ENCODE peak calls at places on chromosome 9, in nine cellular contexts. Y, A, Z, P, C, O, R, Q and H are unnamed samples. For H3K4me1 and H3K27me3, the result is how much of the 10 kb centered on the place peaks cover.

GRCh38 chr9:123338710-123339665 is 17.0 kb upstream of the CRB2 start:
- DNase-seq in R (no peak), Y (peak), A (peak), C (no peak), P (peak), Q (no peak), O (peak), Z (no peak), H (no peak)

GRCh38 chr9:109329274-109330258 is 8.7 kb upstream of the EPB41L4B start:
- DNase-seq in Y (no peak), A (no peak), Q (peak), O (peak), R (peak), Z (no peak), C (no peak), P (peak), H (peak)

GRCh38 chr9:27117489-27118135 is 8.6 kb downstream of the TEK start:
- DNase-seq in C (no peak), R (peak), Y (no peak), O (peak), P (peak), A (no peak), Z (no peak), Q (no peak), H (peak)

GRCh38 chr9:116057371-116057770 is 96.2 kb upstream of the PAPPA start:
- DNase-seq in Q (no peak), A (no peak), Y (no peak), C (no peak), O (no peak), R (no peak), Z (no peak), P (no peak), H (no peak)

GRCh38 chr9:93086445-93087224 is 9.4 kb upstream of the CARD19 start:
- DNase-seq in Z (no peak), P (no peak), A (no peak), C (no peak), Y (no peak), O (no peak), Q (peak), R (no peak), H (no peak)

GRCh38 chr9:75964431-75964830 is 74.0 kb downstream of the PCSK5 start:
- DNase-seq in R (peak), A (no peak), P (no peak), Q (no peak), Z (no peak), Y (no peak), O (no peak), C (peak), H (no peak)

GRCh38 chr9:88238281-88238571 is 100.0 kb upstream of the SPATA31C2 start:
- DNase-seq in P (no peak), Q (no peak), O (no peak), Y (no peak), A (no peak), Z (no peak), C (no peak), R (no peak), H (no peak)

GRCh38 chr9:137317979-137318511 is 16.0 kb upstream of the NRARP start:
- DNase-seq in A (no peak), Y (no peak), Q (peak), Z (no peak), P (peak), R (no peak), O (no peak), C (no peak), H (no peak)

GRCh38 chr9:115035872-115036612 is 81.9 kb downstream of the TNC start:
- DNase-seq in Q (no peak), A (no peak), Z (no peak), O (no peak), C (peak), Y (no peak), R (no peak), P (no peak), H (no peak)

GRCh38 chr9:37617837-37618236 is 25.4 kb upstream of the TOMM5 start:
- DNase-seq in Z (peak), Y (no peak), Q (no peak), O (no peak), P (no peak), R (peak), C (no peak), A (no peak), H (no peak)

GRCh38 chr9:113644321-113644720 is 180.8 kb downstream of the RGS3 start:
- DNase-seq in A (no peak), Z (no peak), P (no peak), R (no peak), Q (no peak), Y (no peak), O (no peak), C (no peak), H (no peak)

GRCh38 chr9:89502038-89502601 is 4.2 kb upstream of the SEMA4D start:
- DNase-seq in P (no peak), Y (peak), O (no peak), R (no peak), A (peak), C (no peak), Q (no peak), Z (no peak), H (no peak)

GRCh38 chr9:37246825-37247224 is 126.5 kb downstream of the ZCCHC7 start:
- DNase-seq in Y (no peak), P (no peak), O (no peak), C (no peak), Q (no peak), R (no peak), A (no peak), Z (no peak), H (no peak)

GRCh38 chr9:131951905-131952304 is 127.8 kb downstream of the MED27 start:
- DNase-seq in P (peak), Y (no peak), O (no peak), C (no peak), Z (no peak), A (no peak), R (no peak), Q (peak), H (no peak)

DNA sequence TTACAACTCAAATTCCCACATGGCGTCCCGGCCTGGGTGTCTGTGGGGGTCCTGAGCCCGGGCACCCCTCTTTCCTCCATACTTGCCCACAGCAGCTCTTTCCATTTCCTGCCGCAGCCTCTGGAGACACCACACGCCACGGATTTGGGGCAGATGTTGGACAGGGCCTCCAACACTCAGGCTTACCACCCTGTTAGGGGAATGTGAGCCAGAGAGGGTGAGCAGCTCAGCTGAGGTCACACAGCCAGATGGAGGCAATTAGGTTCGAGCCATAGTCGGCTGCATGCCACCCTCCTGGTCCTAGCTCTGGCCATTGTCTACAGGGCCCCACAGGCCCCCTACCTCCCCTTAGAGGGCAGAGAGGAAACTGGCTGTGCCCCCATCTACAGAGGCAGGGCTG is 75.6 kb upstream of the STXBP1 start:
- DNase-seq in Y (no peak), O (no peak), C (no peak), R (no peak), Z (no peak), A (no peak), Q (no peak), P (peak), H (no peak)
- H3K4me1 ChIP-seq in Y (under half), O (under half), C (under half), R (under half), Z (under half), A (under half), Q (under half), P (under half), H (half or more)

DNA sequence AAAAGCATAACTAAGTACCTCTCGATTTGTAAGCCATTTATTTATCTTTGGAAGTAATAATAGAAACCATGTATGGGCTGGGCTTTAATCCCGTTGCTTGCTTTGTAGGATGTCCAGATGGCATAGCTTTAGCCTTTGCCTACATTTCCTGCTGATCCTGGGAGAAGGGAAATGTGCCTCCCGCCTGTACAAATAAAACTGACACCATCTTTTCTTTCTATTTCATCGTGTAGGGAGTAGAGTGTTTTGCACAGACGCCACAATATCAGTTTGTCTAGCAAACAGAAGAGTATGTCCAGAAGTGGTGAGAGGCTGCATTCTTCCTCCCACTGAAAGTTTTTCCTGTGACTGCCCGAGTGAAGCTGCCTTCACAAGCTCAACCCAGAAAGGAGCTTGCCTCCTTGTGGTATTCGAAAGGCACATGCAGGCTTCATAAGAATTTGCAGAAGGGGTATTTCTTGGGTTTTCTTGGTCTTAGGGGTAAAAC is 24.7 kb upstream of the TJP2 start:
- DNase-seq in A (no peak), Z (no peak), Y (no peak), C (no peak), Q (no peak), O (no peak), P (no peak), R (no peak), H (peak)
- H3K4me3 ChIP-seq in A (no peak), Z (no peak), Y (no peak), C (no peak), Q (peak), O (no peak), P (no peak), R (no peak), H (no peak)

GRCh38 chr9:134892820-134893420 is 12.3 kb downstream of the FCN2 start:
- DNase-seq in Y (no peak), A (no peak), C (no peak), R (no peak), O (no peak), P (no peak), Q (peak), Z (no peak), H (no peak)

GRCh38 chr9:134894136-134894860 is 13.7 kb downstream of the FCN2 start:
- DNase-seq in A (no peak), R (no peak), Y (no peak), P (no peak), Z (no peak), Q (no peak), C (no peak), O (no peak), H (no peak)

GRCh38 chr9:134891713-134892112 is 11.1 kb downstream of the FCN2 start:
- DNase-seq in Z (no peak), Q (peak), A (no peak), O (no peak), Y (no peak), P (no peak), R (no peak), C (no peak), H (no peak)

GRCh38 chr9:134891016-134891589 is 10.5 kb downstream of the FCN2 start:
- DNase-seq in R (no peak), O (no peak), Q (peak), Z (no peak), A (no peak), Y (no peak), C (no peak), P (no peak), H (no peak)

DNA sequence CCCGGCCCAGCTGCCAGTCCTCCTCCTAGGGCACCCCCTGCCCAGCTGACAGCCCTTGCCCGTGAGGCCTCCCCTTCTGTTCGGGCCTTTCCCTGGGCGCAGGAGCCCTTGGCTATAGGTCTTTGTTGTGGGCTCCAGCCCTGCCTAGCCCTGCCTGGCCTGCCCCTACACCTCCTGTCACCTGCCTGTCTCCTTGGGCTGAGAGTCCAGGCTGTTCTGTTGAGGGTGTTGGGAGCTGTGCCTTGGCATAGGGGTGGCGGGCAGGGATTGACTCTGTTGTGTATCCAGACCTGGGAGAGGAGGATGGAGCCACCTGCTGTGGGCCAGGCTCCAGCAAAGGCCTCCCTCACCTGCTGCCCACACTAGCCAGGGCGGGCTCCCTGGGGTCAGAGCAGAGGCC is 11.6 kb downstream of the FCN2 start:
- DNase-seq in A (no peak), O (no peak), C (no peak), R (no peak), Z (no peak), Q (peak), P (no peak), Y (no peak), H (no peak)
- H3K27me3 ChIP-seq in A (under half), O (under half), C (under half), R (under half), Z (under half), Q (under half), P (under half), Y (under half), H (under half)

GRCh38 chr9:134411451-134412297 is 85.4 kb downstream of the RXRA start:
- DNase-seq in Q (no peak), Z (no peak), O (no peak), R (no peak), Y (no peak), C (no peak), A (no peak), P (peak), H (no peak)
- H3K4me1 ChIP-seq in Q (under half), Z (under half), O (under half), R (under half), Y (under half), C (under half), A (under half), P (half or more), H (under half)

GRCh38 chr9:106783121-106783520 is 79.8 kb upstream of the ZNF462 start:
- DNase-seq in R (peak), C (no peak), O (no peak), Y (no peak), P (no peak), A (no peak), Z (no peak), Q (no peak), H (no peak)
- H3K4me3 ChIP-seq in R (no peak), C (no peak), O (no peak), Y (no peak), P (no peak), A (no peak), Z (no peak), Q (no peak), H (no peak)

GRCh38 chr9:120900821-120901220 is 23.8 kb upstream of the PHF19 start:
- DNase-seq in P (no peak), O (no peak), C (no peak), R (no peak), Y (no peak), Z (no peak), Q (no peak), A (no peak), H (no peak)

GRCh38 chr9:120901704-120902103 is 24.7 kb upstream of the PHF19 start:
- DNase-seq in R (no peak), C (no peak), Z (no peak), Y (no peak), Q (no peak), P (no peak), O (no peak), A (no peak), H (no peak)

GRCh38 chr9:120902824-120903608 is 23.6 kb downstream of the TRAF1 start:
- DNase-seq in C (no peak), Y (no peak), A (no peak), R (no peak), Z (no peak), O (no peak), Q (no peak), P (no peak), H (no peak)

GRCh38 chr9:120902286-120902685 is 24.3 kb downstream of the TRAF1 start:
- DNase-seq in Q (no peak), A (no peak), Z (no peak), C (no peak), P (no peak), R (no peak), O (no peak), Y (no peak), H (no peak)

DNA sequence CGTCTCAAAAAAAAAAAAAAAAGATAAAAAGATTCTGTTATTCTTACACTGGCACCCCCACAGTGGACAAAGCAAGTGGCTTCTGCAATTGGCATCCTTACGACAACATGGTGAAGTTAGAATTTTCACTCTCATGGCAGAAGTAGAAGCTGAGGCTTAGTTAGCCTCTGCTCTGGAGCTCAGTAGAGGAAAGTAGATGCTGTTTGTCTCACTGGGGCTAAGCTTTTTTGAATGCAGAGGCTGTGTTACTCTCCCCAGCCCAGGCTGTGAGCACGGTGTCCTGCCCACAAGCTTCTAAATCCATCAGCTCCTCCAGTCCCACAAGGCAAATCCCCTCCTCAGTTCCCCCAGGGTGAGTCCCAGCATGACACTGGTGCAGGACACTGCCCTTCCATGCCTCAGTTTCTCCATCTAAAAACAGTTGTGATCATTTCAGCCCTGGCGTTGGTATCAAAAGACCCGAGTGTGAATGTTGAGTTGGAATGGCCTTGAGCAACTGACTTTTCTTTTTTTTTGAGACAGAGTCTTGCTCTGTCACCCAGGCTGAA is 22.6 kb upstream of the PHF19 start:
- DNase-seq in Y (no peak), Q (no peak), R (no peak), Z (no peak), P (no peak), C (no peak), O (no peak), A (no peak), H (no peak)
- H3K27me3 ChIP-seq in Y (under half), Q (under half), R (under half), Z (under half), P (under half), C (under half), O (under half), A (under half), H (under half)

DNA sequence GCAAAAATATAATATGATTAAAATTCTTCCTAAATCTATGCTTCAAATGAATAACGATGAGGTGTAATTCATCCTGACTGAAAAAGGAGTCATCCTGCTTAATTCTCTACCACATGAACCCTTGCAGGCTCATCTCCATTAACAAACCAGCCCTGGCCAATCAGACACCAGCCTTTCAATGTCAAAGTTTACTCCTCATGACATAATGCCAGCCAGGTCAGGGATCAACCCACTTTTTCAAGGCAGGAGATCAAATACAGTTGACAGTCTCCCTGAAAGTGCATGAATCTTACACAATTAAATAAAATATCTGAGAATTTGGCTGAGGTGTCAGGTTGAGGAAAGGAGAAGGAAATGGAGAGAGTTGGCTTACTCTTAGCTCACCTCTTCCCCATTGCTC is 7.0 kb downstream of the GRIN3A start:
- DNase-seq in Q (no peak), C (no peak), Y (no peak), O (no peak), Z (no peak), P (no peak), R (no peak), A (no peak), H (no peak)
- H3K4me1 ChIP-seq in Q (under half), C (under half), Y (under half), O (under half), Z (under half), P (under half), R (under half), A (under half), H (under half)

DNA sequence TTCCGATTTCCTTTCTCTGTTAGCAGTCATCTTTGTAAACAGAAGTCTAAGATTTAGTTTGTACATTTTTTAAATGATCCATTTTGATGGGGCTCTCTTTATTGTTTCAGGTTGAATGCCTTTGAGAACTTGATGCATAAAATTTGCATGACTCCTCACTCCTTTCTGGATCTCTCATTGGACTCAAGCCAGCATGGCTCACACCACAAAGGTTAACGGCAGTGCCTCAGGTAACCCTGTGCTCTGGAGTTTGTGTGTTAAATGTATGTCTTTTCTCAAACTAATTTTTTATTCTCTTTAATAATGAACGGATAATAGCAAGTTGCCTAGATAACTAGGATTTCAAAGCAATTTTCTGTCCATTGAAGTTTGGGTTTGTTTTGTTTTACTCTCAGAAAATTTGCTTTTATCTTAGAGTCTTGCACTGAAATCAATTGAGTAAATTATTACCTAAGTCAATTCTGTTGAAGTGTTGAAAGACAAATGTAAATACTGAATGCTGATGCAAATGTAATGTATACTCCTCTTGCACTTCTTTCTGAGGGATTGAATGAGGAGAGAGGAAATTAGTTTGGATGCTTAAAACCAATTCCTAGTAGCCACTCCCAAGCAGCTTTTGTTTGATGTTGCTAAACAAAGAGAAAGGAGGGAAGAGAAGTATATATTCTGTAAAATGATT is 164.6 kb upstream of the DMRT1 start:
- DNase-seq in A (no peak), Z (no peak), O (no peak), Y (no peak), C (no peak), P (no peak), R (peak), Q (no peak), H (no peak)
- H3K4me3 ChIP-seq in A (no peak), Z (no peak), O (peak), Y (no peak), C (no peak), P (peak), R (no peak), Q (peak), H (no peak)

GRCh38 chr9:130661461-130662098 is 2.8 kb upstream of the PRDM12 start:
- DNase-seq in O (no peak), Y (no peak), R (no peak), Q (no peak), C (no peak), P (no peak), A (no peak), Z (no peak), H (no peak)

GRCh38 chr9:130660683-130661460 is 3.5 kb upstream of the PRDM12 start:
- DNase-seq in P (no peak), A (no peak), O (no peak), Y (no peak), R (no peak), Z (no peak), Q (no peak), C (no peak), H (no peak)

GRCh38 chr9:130658893-130659698 is 5.3 kb upstream of the PRDM12 start:
- DNase-seq in R (no peak), Z (no peak), P (no peak), Q (no peak), O (no peak), Y (no peak), A (no peak), C (no peak), H (no peak)

GRCh38 chr9:130660326-130660682 is 4.1 kb upstream of the PRDM12 start:
- DNase-seq in Z (no peak), Y (no peak), A (no peak), P (peak), O (no peak), Q (no peak), R (no peak), C (no peak), H (no peak)

GRCh38 chr9:130659699-130660248 is 4.6 kb upstream of the PRDM12 start:
- DNase-seq in Y (no peak), A (no peak), P (peak), O (no peak), Q (no peak), R (no peak), C (no peak), Z (no peak), H (no peak)
- H3K27me3 ChIP-seq in Y (under half), A (under half), P (half or more), O (half or more), Q (under half), R (under half), C (under half), Z (half or more), H (half or more)